ENCODE peak calls at places on chromosomes 3 and 15, in eight cellular contexts. One of them, this sample, is unnamed. For H3K9me3, the result is how much of the 10 kb centered on the place peaks cover.

GRCh38 chr15:98906712-98907083 is 100.9 kb downstream of the PGPEP1L start:
- DNase-seq in left lung: peak
- DNase-seq in OCI-LY7: no peak
- DNase-seq in H9: no peak
- DNase-seq in heart left ventricle: peak
- DNase-seq in small intestine: no peak
- DNase-seq in IMR-90: peak
- DNase-seq in aorta: peak
- DNase-seq in this sample: no peak

GRCh38 chr3:179811321-179812095 is 158.7 kb downstream of the USP13 start:
- DNase-seq in aorta: no peak
- DNase-seq in H9: peak
- DNase-seq in left lung: no peak
- DNase-seq in OCI-LY7: peak
- DNase-seq in heart left ventricle: no peak
- DNase-seq in IMR-90: peak
- DNase-seq in small intestine: peak
- DNase-seq in this sample: no peak

GRCh38 chr15:58243083-58243482 is 104.9 kb downstream of the AQP9 start:
- DNase-seq in OCI-LY7: no peak
- DNase-seq in heart left ventricle: no peak
- DNase-seq in aorta: no peak
- DNase-seq in left lung: no peak
- DNase-seq in small intestine: no peak
- DNase-seq in H9: no peak
- DNase-seq in IMR-90: no peak
- DNase-seq in this sample: no peak

GRCh38 chr15:84828433-84828908 is 11.3 kb downstream of the ALPK3 start:
- DNase-seq in small intestine: no peak
- DNase-seq in left lung: peak
- DNase-seq in OCI-LY7: no peak
- DNase-seq in IMR-90: no peak
- DNase-seq in heart left ventricle: peak
- DNase-seq in aorta: peak
- DNase-seq in H9: no peak
- DNase-seq in this sample: no peak

GRCh38 chr3:197023241-197023997 is 6.2 kb downstream of the MELTF start:
- DNase-seq in H9: no peak
- DNase-seq in IMR-90: no peak
- DNase-seq in left lung: no peak
- DNase-seq in small intestine: no peak
- DNase-seq in OCI-LY7: peak
- DNase-seq in aorta: peak
- DNase-seq in heart left ventricle: no peak
- DNase-seq in this sample: peak

GRCh38 chr3:111301238-111301798 is 229.7 kb downstream of the NECTIN3 start:
- DNase-seq in aorta: no peak
- DNase-seq in small intestine: no peak
- DNase-seq in heart left ventricle: no peak
- DNase-seq in OCI-LY7: no peak
- DNase-seq in IMR-90: peak
- DNase-seq in H9: no peak
- DNase-seq in left lung: no peak
- DNase-seq in this sample: no peak

GRCh38 chr3:177606891-177607290 is 409.6 kb upstream of the TBL1XR1 start:
- DNase-seq in small intestine: no peak
- DNase-seq in IMR-90: no peak
- DNase-seq in OCI-LY7: no peak
- DNase-seq in heart left ventricle: no peak
- DNase-seq in left lung: no peak
- DNase-seq in H9: no peak
- DNase-seq in aorta: no peak
- DNase-seq in this sample: no peak

GRCh38 chr3:99544819-99545281 is 93.5 kb upstream of the COL8A1 start:
- DNase-seq in left lung: no peak
- DNase-seq in IMR-90: peak
- DNase-seq in small intestine: no peak
- DNase-seq in heart left ventricle: peak
- DNase-seq in aorta: peak
- DNase-seq in OCI-LY7: no peak
- DNase-seq in H9: no peak
- DNase-seq in this sample: no peak

GRCh38 chr3:147361671-147362420 is 44.5 kb downstream of the ZIC4 start:
- DNase-seq in small intestine: peak
- DNase-seq in heart left ventricle: no peak
- DNase-seq in aorta: no peak
- DNase-seq in left lung: no peak
- DNase-seq in H9: peak
- DNase-seq in OCI-LY7: peak
- DNase-seq in IMR-90: no peak
- DNase-seq in this sample: no peak

GRCh38 chr3:40317061-40317676 is 7.7 kb downstream of the EIF1B start:
- DNase-seq in OCI-LY7: peak
- DNase-seq in left lung: no peak
- DNase-seq in aorta: no peak
- DNase-seq in H9: no peak
- DNase-seq in small intestine: peak
- DNase-seq in heart left ventricle: no peak
- DNase-seq in IMR-90: peak
- DNase-seq in this sample: peak

GRCh38 chr3:24296441-24297205 is 198.0 kb downstream of the THRB start:
- DNase-seq in heart left ventricle: no peak
- DNase-seq in aorta: no peak
- DNase-seq in left lung: no peak
- DNase-seq in small intestine: no peak
- DNase-seq in OCI-LY7: no peak
- DNase-seq in H9: no peak
- DNase-seq in IMR-90: peak
- DNase-seq in this sample: no peak

GRCh38 chr3:69088033-69088432 is 3.3 kb downstream of the ARL6IP5 start:
- DNase-seq in OCI-LY7: no peak
- DNase-seq in H9: no peak
- DNase-seq in small intestine: peak
- DNase-seq in aorta: no peak
- DNase-seq in IMR-90: peak
- DNase-seq in heart left ventricle: no peak
- DNase-seq in left lung: no peak
- DNase-seq in this sample: no peak

GRCh38 chr3:22585504-22585903 is 617.6 kb upstream of the UBE2E2 start:
- DNase-seq in OCI-LY7: no peak
- DNase-seq in small intestine: no peak
- DNase-seq in aorta: no peak
- DNase-seq in left lung: no peak
- DNase-seq in IMR-90: peak
- DNase-seq in heart left ventricle: no peak
- DNase-seq in H9: no peak
- DNase-seq in this sample: no peak

GRCh38 chr15:94638183-94638582 is 406.8 kb downstream of the MCTP2 start:
- DNase-seq in left lung: no peak
- DNase-seq in small intestine: no peak
- DNase-seq in OCI-LY7: no peak
- DNase-seq in heart left ventricle: no peak
- DNase-seq in H9: peak
- DNase-seq in IMR-90: no peak
- DNase-seq in aorta: no peak
- DNase-seq in this sample: no peak

GRCh38 chr3:139839659-139840058 is 95.3 kb upstream of the CLSTN2 start:
- DNase-seq in left lung: no peak
- DNase-seq in aorta: no peak
- DNase-seq in small intestine: no peak
- DNase-seq in H9: no peak
- DNase-seq in IMR-90: no peak
- DNase-seq in heart left ventricle: no peak
- DNase-seq in OCI-LY7: no peak
- DNase-seq in this sample: no peak

GRCh38 chr3:165725296-165725695 is 111.9 kb downstream of the BCHE start:
- DNase-seq in H9: no peak
- DNase-seq in left lung: no peak
- DNase-seq in small intestine: no peak
- DNase-seq in OCI-LY7: no peak
- DNase-seq in IMR-90: no peak
- DNase-seq in heart left ventricle: no peak
- DNase-seq in aorta: no peak
- DNase-seq in this sample: no peak

GRCh38 chr15:94282269-94283250 is 51.2 kb downstream of the MCTP2 start:
- DNase-seq in IMR-90: no peak
- DNase-seq in small intestine: no peak
- DNase-seq in left lung: no peak
- DNase-seq in OCI-LY7: no peak
- DNase-seq in aorta: no peak
- DNase-seq in heart left ventricle: no peak
- DNase-seq in H9: no peak
- DNase-seq in this sample: no peak

GRCh38 chr3:50259432-50260026 is 9.4 kb upstream of the SEMA3B start:
- DNase-seq in left lung: peak
- DNase-seq in IMR-90: no peak
- DNase-seq in OCI-LY7: no peak
- DNase-seq in small intestine: no peak
- DNase-seq in aorta: no peak
- DNase-seq in heart left ventricle: no peak
- DNase-seq in H9: no peak
- DNase-seq in this sample: no peak

GRCh38 chr15:72727154-72727553 is 41.1 kb downstream of the BBS4 start:
- DNase-seq in OCI-LY7: no peak
- DNase-seq in small intestine: no peak
- DNase-seq in left lung: no peak
- DNase-seq in H9: no peak
- DNase-seq in aorta: no peak
- DNase-seq in IMR-90: no peak
- DNase-seq in heart left ventricle: no peak
- DNase-seq in this sample: no peak

GRCh38 chr3:120615863-120616599 is 19.9 kb downstream of the NDUFB4 start:
- DNase-seq in H9: peak
- DNase-seq in left lung: no peak
- DNase-seq in heart left ventricle: peak
- DNase-seq in IMR-90: peak
- DNase-seq in small intestine: no peak
- DNase-seq in OCI-LY7: no peak
- DNase-seq in aorta: peak
- DNase-seq in this sample: no peak

DNA sequence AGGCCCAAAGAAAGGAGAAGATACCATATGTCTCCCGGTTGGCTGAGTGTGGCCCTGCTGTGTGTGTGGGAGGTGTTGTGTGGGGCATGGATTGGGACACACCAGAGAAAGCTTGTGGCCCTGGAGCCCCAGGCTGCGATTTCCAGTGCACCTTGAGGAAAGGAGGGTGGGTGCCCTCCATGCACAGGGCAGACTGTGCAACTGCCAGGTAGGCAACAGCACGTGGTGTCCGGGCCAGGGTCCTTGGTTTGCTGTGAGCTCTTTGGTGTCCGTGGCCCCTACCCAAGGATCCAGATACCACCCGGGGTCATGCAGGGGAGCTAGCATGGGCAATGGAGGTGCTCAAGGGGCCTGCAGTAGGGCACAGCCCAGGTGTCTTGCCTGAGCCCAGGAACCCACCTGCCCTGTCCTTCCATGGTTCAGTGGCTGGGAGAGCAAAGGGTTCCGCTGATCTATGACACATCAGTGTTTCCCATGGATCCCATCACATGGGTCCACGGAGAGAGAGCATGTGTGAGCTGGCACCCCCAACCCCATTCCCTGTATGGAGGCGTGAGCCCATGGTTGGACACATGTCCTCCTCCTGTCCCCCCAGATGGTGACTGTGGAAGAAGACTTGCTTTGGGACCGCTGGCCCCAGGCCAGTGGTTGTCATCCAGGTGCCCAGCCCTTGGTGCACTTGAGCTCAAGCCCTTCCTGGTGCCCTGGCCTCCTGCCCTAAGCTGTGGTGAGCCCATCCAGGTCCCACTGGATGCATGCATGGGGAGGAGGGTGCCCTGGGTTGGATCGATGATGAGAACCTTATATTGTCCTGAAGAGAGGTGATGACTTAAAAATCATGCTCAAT is 223.4 kb downstream of the SNRPN start:
- DNase-seq in left lung: peak
- DNase-seq in IMR-90: no peak
- DNase-seq in small intestine: no peak
- DNase-seq in aorta: peak
- DNase-seq in heart left ventricle: peak
- DNase-seq in H9: peak
- DNase-seq in OCI-LY7: no peak
- DNase-seq in this sample: peak
- H3K9me3 ChIP-seq in left lung: half or more
- H3K9me3 ChIP-seq in IMR-90: half or more
- H3K9me3 ChIP-seq in small intestine: under half
- H3K9me3 ChIP-seq in aorta: under half
- H3K9me3 ChIP-seq in heart left ventricle: under half
- H3K9me3 ChIP-seq in H9: half or more
- H3K9me3 ChIP-seq in OCI-LY7: under half
- H3K9me3 ChIP-seq in this sample: under half

GRCh38 chr3:104612218-104612617 is 754.5 kb upstream of the ALCAM start:
- DNase-seq in small intestine: no peak
- DNase-seq in H9: no peak
- DNase-seq in OCI-LY7: no peak
- DNase-seq in IMR-90: no peak
- DNase-seq in left lung: no peak
- DNase-seq in heart left ventricle: no peak
- DNase-seq in aorta: no peak
- DNase-seq in this sample: no peak
- H3K27ac ChIP-seq in small intestine: no peak
- H3K27ac ChIP-seq in H9: no peak
- H3K27ac ChIP-seq in OCI-LY7: no peak
- H3K27ac ChIP-seq in IMR-90: no peak
- H3K27ac ChIP-seq in left lung: no peak
- H3K27ac ChIP-seq in heart left ventricle: no peak
- H3K27ac ChIP-seq in aorta: no peak
- H3K27ac ChIP-seq in this sample: no peak

GRCh38 chr3:78858165-78858564 is 909.6 kb downstream of the ROBO1 start:
- DNase-seq in small intestine: no peak
- DNase-seq in OCI-LY7: no peak
- DNase-seq in heart left ventricle: no peak
- DNase-seq in H9: no peak
- DNase-seq in IMR-90: peak
- DNase-seq in left lung: no peak
- DNase-seq in aorta: no peak
- DNase-seq in this sample: no peak
- H3K9me3 ChIP-seq in small intestine: under half
- H3K9me3 ChIP-seq in OCI-LY7: under half
- H3K9me3 ChIP-seq in heart left ventricle: under half
- H3K9me3 ChIP-seq in H9: under half
- H3K9me3 ChIP-seq in IMR-90: under half
- H3K9me3 ChIP-seq in left lung: under half
- H3K9me3 ChIP-seq in aorta: under half
- H3K9me3 ChIP-seq in this sample: under half

DNA sequence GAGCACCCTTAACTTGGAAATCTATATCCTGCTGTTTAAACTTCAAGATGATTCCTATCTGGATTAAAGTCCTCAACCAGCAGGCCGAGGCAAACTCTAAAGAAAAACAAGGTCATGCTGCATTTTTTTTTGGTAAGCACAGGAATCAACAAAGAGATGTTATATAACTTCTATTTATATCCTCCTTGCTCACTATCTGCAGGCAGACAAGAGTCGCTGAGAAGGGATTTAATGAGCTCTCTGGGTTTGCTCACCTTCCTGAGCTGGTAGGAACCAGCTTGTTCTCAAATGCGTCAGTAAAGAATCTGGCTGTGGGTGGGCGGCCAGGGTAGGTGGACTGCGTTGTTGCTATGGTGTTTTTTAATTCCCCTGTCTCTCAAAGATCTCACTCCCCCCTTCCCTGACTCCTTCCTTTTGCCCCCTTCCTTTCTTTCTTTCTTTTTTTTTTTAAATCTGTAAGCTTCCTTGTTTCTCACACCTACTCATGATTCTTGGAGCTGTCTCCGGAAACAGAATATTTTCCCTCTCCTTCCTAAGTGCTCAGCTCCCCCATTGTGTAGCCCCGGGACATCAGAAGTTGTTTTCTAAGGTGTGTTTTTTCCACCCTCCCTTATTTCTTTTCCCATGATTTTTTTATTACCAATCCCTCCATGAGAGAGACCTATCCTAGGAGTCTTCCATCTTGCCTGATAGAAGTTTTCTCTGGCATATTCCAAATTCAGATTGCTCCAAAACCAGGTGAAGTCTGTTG is 228.8 kb upstream of the BHLHE40 start:
- DNase-seq in IMR-90: peak
- DNase-seq in left lung: no peak
- DNase-seq in H9: no peak
- DNase-seq in OCI-LY7: no peak
- DNase-seq in heart left ventricle: peak
- DNase-seq in aorta: no peak
- DNase-seq in small intestine: no peak
- DNase-seq in this sample: no peak
- H3K27ac ChIP-seq in IMR-90: no peak
- H3K27ac ChIP-seq in left lung: peak
- H3K27ac ChIP-seq in H9: no peak
- H3K27ac ChIP-seq in OCI-LY7: no peak
- H3K27ac ChIP-seq in heart left ventricle: peak
- H3K27ac ChIP-seq in aorta: no peak
- H3K27ac ChIP-seq in small intestine: peak
- H3K27ac ChIP-seq in this sample: peak